ENCODE peak calls at places on chromosomes 5 and 9, in seven cellular contexts. O, A, K, M, S, W and C are unnamed samples. For H3K4me1, the result is how much of the 10 kb centered on the place peaks cover.

GRCh38 chr5:157778121-157778805 is 34.8 kb downstream of the LSM11 start:
- DNase-seq in O (no peak), A (no peak), K (no peak), M (no peak), S (no peak), W (no peak), C (no peak)

GRCh38 chr9:130484362-130485072 is 39.8 kb downstream of the ASS1 start:
- DNase-seq in O (no peak), A (no peak), K (no peak), M (no peak), S (no peak), W (no peak), C (no peak)

GRCh38 chr9:18424132-18424531 is 49.8 kb upstream of the ADAMTSL1 start:
- DNase-seq in O (no peak), A (no peak), K (no peak), M (no peak), S (no peak), W (no peak), C (no peak)

GRCh38 chr9:88076286-88077070 is 61.8 kb downstream of the SPATA31C2 start:
- DNase-seq in O (peak), A (peak), K (peak), M (peak), S (no peak), W (peak), C (peak)

GRCh38 chr5:146441896-146442295 is 5.2 kb upstream of the TCERG1 start:
- DNase-seq in O (no peak), A (no peak), K (no peak), M (no peak), S (no peak), W (no peak), C (no peak)

GRCh38 chr9:92263131-92263530 is 30.4 kb downstream of the IARS1 start:
- DNase-seq in O (no peak), A (no peak), K (no peak), M (no peak), S (no peak), W (no peak), C (no peak)

GRCh38 chr5:115842089-115842881 is 550 bp downstream of the AP3S1 start:
- DNase-seq in O (no peak), A (no peak), K (no peak), M (no peak), S (peak), W (no peak), C (no peak)

GRCh38 chr9:109453210-109453842 is 44.8 kb downstream of the PTPN3 start:
- DNase-seq in O (no peak), A (no peak), K (peak), M (no peak), S (no peak), W (no peak), C (no peak)

GRCh38 chr5:158807-159447 is 32.4 kb upstream of the LRRC14B start:
- DNase-seq in O (no peak), A (no peak), K (no peak), M (no peak), S (no peak), W (no peak), C (no peak)

GRCh38 chr5:95959051-95959963 is 2.3 kb downstream of the ELL2 start:
- DNase-seq in O (no peak), A (no peak), K (no peak), M (no peak), S (no peak), W (no peak), C (no peak)

GRCh38 chr5:107917983-107918382 is 247.2 kb upstream of the EFNA5 start:
- DNase-seq in O (no peak), A (no peak), K (no peak), M (no peak), S (no peak), W (no peak), C (no peak)

GRCh38 chr9:14018061-14018460 is 295.9 kb downstream of the NFIB start:
- DNase-seq in O (no peak), A (no peak), K (no peak), M (peak), S (no peak), W (no peak), C (no peak)

GRCh38 chr5:121596882-121597281 is 254.8 kb upstream of the FTMT start:
- DNase-seq in O (no peak), A (no peak), K (no peak), M (no peak), S (no peak), W (no peak), C (no peak)

GRCh38 chr5:137254695-137255094 is 244.4 kb downstream of the SPOCK1 start:
- DNase-seq in O (no peak), A (no peak), K (no peak), M (no peak), S (no peak), W (no peak), C (no peak)

GRCh38 chr5:78127875-78128274 is 166.6 kb downstream of the AP3B1 start:
- DNase-seq in O (no peak), A (no peak), K (no peak), M (no peak), S (peak), W (no peak), C (no peak)
- TF ChIP-seq CTCF in O (peak), A (no peak), K (no peak), M (no peak), S (peak), W (no peak), C (no peak)

GRCh38 chr5:16862777-16863176 is 73.3 kb downstream of the MYO10 start:
- DNase-seq in O (no peak), A (no peak), K (no peak), M (no peak), S (no peak), W (no peak), C (no peak)
- H3K4me1 ChIP-seq in O (under half), A (under half), K (under half), M (under half), S (under half), W (under half), C (under half)

GRCh38 chr5:79694652-79695051 is 5.0 kb downstream of the CMYA5 start:
- DNase-seq in O (no peak), A (no peak), K (no peak), M (no peak), S (no peak), W (peak), C (no peak)

GRCh38 chr5:79695501-79695900 is 5.9 kb downstream of the CMYA5 start:
- DNase-seq in O (no peak), A (no peak), K (no peak), M (no peak), S (no peak), W (no peak), C (no peak)

GRCh38 chr5:79692586-79692985 is 3.0 kb downstream of the CMYA5 start:
- DNase-seq in O (no peak), A (no peak), K (no peak), M (no peak), S (no peak), W (no peak), C (no peak)

GRCh38 chr5:79691007-79691406 is 1.4 kb downstream of the CMYA5 start:
- DNase-seq in O (no peak), A (no peak), K (no peak), M (no peak), S (no peak), W (no peak), C (no peak)

GRCh38 chr5:79694183-79694582 is 4.5 kb downstream of the CMYA5 start:
- DNase-seq in O (no peak), A (no peak), K (no peak), M (no peak), S (no peak), W (no peak), C (no peak)
- H3K4me3 ChIP-seq in O (no peak), A (no peak), K (no peak), M (no peak), S (no peak), W (no peak), C (no peak)

GRCh38 chr5:138702166-138702826 is 50.9 kb upstream of the CTNNA1 start:
- DNase-seq in O (no peak), A (no peak), K (no peak), M (no peak), S (no peak), W (no peak), C (no peak)
- TF ChIP-seq CTCF in O (no peak), A (no peak), K (no peak), M (no peak), S (no peak), W (no peak), C (no peak)

GRCh38 chr9:107290619-107291018 is 7.5 kb downstream of the RAD23B start:
- DNase-seq in O (no peak), A (no peak), K (no peak), M (no peak), S (no peak), W (no peak), C (no peak)
- H3K4me1 ChIP-seq in O (half or more), A (half or more), K (under half), M (under half), S (under half), W (under half), C (half or more)

GRCh38 chr5:131282235-131282634 is 18.4 kb downstream of the CDC42SE2 start:
- DNase-seq in O (no peak), A (no peak), K (no peak), M (no peak), S (no peak), W (no peak), C (no peak)
- H3K4me3 ChIP-seq in O (no peak), A (no peak), K (peak), M (no peak), S (no peak), W (no peak), C (no peak)

GRCh38 chr9:126365780-126366179 is 39.2 kb downstream of the MVB12B start:
- DNase-seq in O (no peak), A (no peak), K (no peak), M (no peak), S (no peak), W (no peak), C (no peak)
- TF ChIP-seq CTCF in O (no peak), A (no peak), K (no peak), M (no peak), S (no peak), W (no peak), C (no peak)